ENCODE peak calls at places on chromosomes 12 and 14, in six cellular contexts. One of them, this sample, is unnamed.

GRCh38 chr12:2494490-2495192 is 300.1 kb upstream of the FKBP4 start:
- DNase-seq in sciatic nerve: no peak
- DNase-seq in brain microvascular endothelial cell: no peak
- DNase-seq in RCC 7860: no peak
- DNase-seq in activated T-cell treated with anti-CD3 and anti-CD28 coated beads for 24 hours: no peak
- DNase-seq in HuH-7.5: no peak
- DNase-seq in this sample: no peak

GRCh38 chr14:66284346-66284745 is 201.8 kb upstream of the CCDC196 start:
- DNase-seq in HuH-7.5: no peak
- DNase-seq in activated T-cell treated with anti-CD3 and anti-CD28 coated beads for 24 hours: no peak
- DNase-seq in sciatic nerve: no peak
- DNase-seq in RCC 7860: peak
- DNase-seq in brain microvascular endothelial cell: peak
- DNase-seq in this sample: peak

GRCh38 chr14:98189077-98189476 is 1082.9 kb downstream of the BCL11B start:
- DNase-seq in HuH-7.5: no peak
- DNase-seq in RCC 7860: no peak
- DNase-seq in brain microvascular endothelial cell: no peak
- DNase-seq in activated T-cell treated with anti-CD3 and anti-CD28 coated beads for 24 hours: no peak
- DNase-seq in sciatic nerve: no peak
- DNase-seq in this sample: no peak

GRCh38 chr14:96160913-96161310 is 43.7 kb upstream of the BDKRB2 start:
- DNase-seq in brain microvascular endothelial cell: no peak
- DNase-seq in sciatic nerve: peak
- DNase-seq in activated T-cell treated with anti-CD3 and anti-CD28 coated beads for 24 hours: no peak
- DNase-seq in HuH-7.5: no peak
- DNase-seq in RCC 7860: no peak
- DNase-seq in this sample: no peak

GRCh38 chr12:3553681-3554546 is 62.9 kb downstream of the PRMT8 start:
- DNase-seq in activated T-cell treated with anti-CD3 and anti-CD28 coated beads for 24 hours: no peak
- DNase-seq in brain microvascular endothelial cell: no peak
- DNase-seq in RCC 7860: no peak
- DNase-seq in sciatic nerve: no peak
- DNase-seq in HuH-7.5: no peak
- DNase-seq in this sample: no peak

GRCh38 chr12:87304406-87304805 is 724.8 kb downstream of the C12orf50 start:
- DNase-seq in HuH-7.5: no peak
- DNase-seq in RCC 7860: no peak
- DNase-seq in brain microvascular endothelial cell: no peak
- DNase-seq in activated T-cell treated with anti-CD3 and anti-CD28 coated beads for 24 hours: no peak
- DNase-seq in sciatic nerve: no peak
- DNase-seq in this sample: no peak

GRCh38 chr12:47797432-47797831 is 22.3 kb downstream of the HDAC7 start:
- DNase-seq in sciatic nerve: peak
- DNase-seq in RCC 7860: no peak
- DNase-seq in activated T-cell treated with anti-CD3 and anti-CD28 coated beads for 24 hours: no peak
- DNase-seq in HuH-7.5: peak
- DNase-seq in brain microvascular endothelial cell: no peak
- DNase-seq in this sample: peak

GRCh38 chr14:98957211-98958047 is 314.6 kb downstream of the BCL11B start:
- DNase-seq in brain microvascular endothelial cell: no peak
- DNase-seq in RCC 7860: no peak
- DNase-seq in activated T-cell treated with anti-CD3 and anti-CD28 coated beads for 24 hours: no peak
- DNase-seq in HuH-7.5: no peak
- DNase-seq in sciatic nerve: peak
- DNase-seq in this sample: peak

GRCh38 chr12:39355841-39356240 is 87.1 kb downstream of the KIF21A start:
- DNase-seq in HuH-7.5: no peak
- DNase-seq in activated T-cell treated with anti-CD3 and anti-CD28 coated beads for 24 hours: no peak
- DNase-seq in sciatic nerve: no peak
- DNase-seq in RCC 7860: no peak
- DNase-seq in brain microvascular endothelial cell: no peak
- DNase-seq in this sample: no peak

GRCh38 chr14:102761206-102761605 is 16.0 kb upstream of the TRAF3 start:
- DNase-seq in sciatic nerve: no peak
- DNase-seq in RCC 7860: no peak
- DNase-seq in brain microvascular endothelial cell: no peak
- DNase-seq in activated T-cell treated with anti-CD3 and anti-CD28 coated beads for 24 hours: no peak
- DNase-seq in HuH-7.5: no peak
- DNase-seq in this sample: no peak

GRCh38 chr12:99722690-99723486 is 75.3 kb downstream of the GARIN6 start:
- DNase-seq in RCC 7860: no peak
- DNase-seq in HuH-7.5: no peak
- DNase-seq in activated T-cell treated with anti-CD3 and anti-CD28 coated beads for 24 hours: no peak
- DNase-seq in brain microvascular endothelial cell: no peak
- DNase-seq in sciatic nerve: no peak
- DNase-seq in this sample: no peak

GRCh38 chr12:31215521-31216232 is 110.3 kb downstream of the SINHCAF start:
- DNase-seq in sciatic nerve: no peak
- DNase-seq in HuH-7.5: no peak
- DNase-seq in brain microvascular endothelial cell: no peak
- DNase-seq in RCC 7860: no peak
- DNase-seq in activated T-cell treated with anti-CD3 and anti-CD28 coated beads for 24 hours: no peak
- DNase-seq in this sample: no peak

GRCh38 chr12:66087365-66087943 is 43.1 kb downstream of the LLPH start:
- DNase-seq in sciatic nerve: peak
- DNase-seq in HuH-7.5: peak
- DNase-seq in brain microvascular endothelial cell: peak
- DNase-seq in activated T-cell treated with anti-CD3 and anti-CD28 coated beads for 24 hours: peak
- DNase-seq in RCC 7860: peak
- DNase-seq in this sample: peak

GRCh38 chr12:7269273-7269672 is 34.6 kb upstream of the ACSM4 start:
- DNase-seq in activated T-cell treated with anti-CD3 and anti-CD28 coated beads for 24 hours: no peak
- DNase-seq in brain microvascular endothelial cell: no peak
- DNase-seq in HuH-7.5: no peak
- DNase-seq in RCC 7860: no peak
- DNase-seq in sciatic nerve: no peak
- DNase-seq in this sample: no peak

GRCh38 chr12:116698131-116698495 is 39.8 kb downstream of the SPRING1 start:
- DNase-seq in activated T-cell treated with anti-CD3 and anti-CD28 coated beads for 24 hours: no peak
- DNase-seq in brain microvascular endothelial cell: no peak
- DNase-seq in sciatic nerve: no peak
- DNase-seq in HuH-7.5: no peak
- DNase-seq in RCC 7860: no peak
- DNase-seq in this sample: no peak

GRCh38 chr12:57219993-57220728 is 3.6 kb downstream of the NXPH4 start:
- DNase-seq in HuH-7.5: no peak
- DNase-seq in activated T-cell treated with anti-CD3 and anti-CD28 coated beads for 24 hours: no peak
- DNase-seq in sciatic nerve: no peak
- DNase-seq in brain microvascular endothelial cell: no peak
- DNase-seq in RCC 7860: no peak
- DNase-seq in this sample: no peak

GRCh38 chr12:5438671-5439200 is 6.8 kb downstream of the NTF3 start:
- DNase-seq in HuH-7.5: no peak
- DNase-seq in RCC 7860: no peak
- DNase-seq in brain microvascular endothelial cell: no peak
- DNase-seq in sciatic nerve: no peak
- DNase-seq in activated T-cell treated with anti-CD3 and anti-CD28 coated beads for 24 hours: no peak
- DNase-seq in this sample: peak

GRCh38 chr14:94679941-94680340 is 67.8 kb downstream of the SERPINA3 start:
- DNase-seq in activated T-cell treated with anti-CD3 and anti-CD28 coated beads for 24 hours: no peak
- DNase-seq in sciatic nerve: peak
- DNase-seq in HuH-7.5: no peak
- DNase-seq in brain microvascular endothelial cell: no peak
- DNase-seq in RCC 7860: no peak
- DNase-seq in this sample: no peak

GRCh38 chr14:74501135-74501614 is 7.6 kb downstream of the ISCA2 start:
- DNase-seq in brain microvascular endothelial cell: peak
- DNase-seq in RCC 7860: no peak
- DNase-seq in activated T-cell treated with anti-CD3 and anti-CD28 coated beads for 24 hours: no peak
- DNase-seq in HuH-7.5: no peak
- DNase-seq in sciatic nerve: peak
- DNase-seq in this sample: peak

GRCh38 chr12:85923767-85924331 is 49.8 kb downstream of the NTS start:
- DNase-seq in sciatic nerve: no peak
- DNase-seq in brain microvascular endothelial cell: no peak
- DNase-seq in RCC 7860: peak
- DNase-seq in HuH-7.5: no peak
- DNase-seq in activated T-cell treated with anti-CD3 and anti-CD28 coated beads for 24 hours: no peak
- DNase-seq in this sample: peak

GRCh38 chr12:10717410-10717809 is 5.7 kb downstream of the YBX3 start:
- DNase-seq in RCC 7860: no peak
- DNase-seq in brain microvascular endothelial cell: no peak
- DNase-seq in HuH-7.5: no peak
- DNase-seq in activated T-cell treated with anti-CD3 and anti-CD28 coated beads for 24 hours: no peak
- DNase-seq in sciatic nerve: no peak
- DNase-seq in this sample: peak

GRCh38 chr14:23057757-23058653 is 685 bp upstream of the CDH24 start:
- DNase-seq in activated T-cell treated with anti-CD3 and anti-CD28 coated beads for 24 hours: peak
- DNase-seq in HuH-7.5: peak
- DNase-seq in brain microvascular endothelial cell: peak
- DNase-seq in sciatic nerve: peak
- DNase-seq in RCC 7860: peak
- DNase-seq in this sample: peak

GRCh38 chr12:118136559-118137003 is 657 bp downstream of the PEBP1 start:
- DNase-seq in sciatic nerve: peak
- DNase-seq in activated T-cell treated with anti-CD3 and anti-CD28 coated beads for 24 hours: peak
- DNase-seq in brain microvascular endothelial cell: peak
- DNase-seq in RCC 7860: no peak
- DNase-seq in HuH-7.5: no peak
- DNase-seq in this sample: peak

GRCh38 chr14:25132734-25133422 is 82.9 kb upstream of the STXBP6 start:
- DNase-seq in activated T-cell treated with anti-CD3 and anti-CD28 coated beads for 24 hours: peak
- DNase-seq in HuH-7.5: peak
- DNase-seq in sciatic nerve: peak
- DNase-seq in brain microvascular endothelial cell: peak
- DNase-seq in RCC 7860: peak
- DNase-seq in this sample: peak

GRCh38 chr12:128817115-128818015 is 6.4 kb downstream of the SLC15A4 start:
- DNase-seq in RCC 7860: peak
- DNase-seq in sciatic nerve: no peak
- DNase-seq in HuH-7.5: no peak
- DNase-seq in brain microvascular endothelial cell: peak
- DNase-seq in activated T-cell treated with anti-CD3 and anti-CD28 coated beads for 24 hours: no peak
- DNase-seq in this sample: no peak

GRCh38 chr12:14952295-14952995 is 9.0 kb downstream of the ARHGDIB start:
- DNase-seq in sciatic nerve: no peak
- DNase-seq in HuH-7.5: no peak
- DNase-seq in RCC 7860: peak
- DNase-seq in activated T-cell treated with anti-CD3 and anti-CD28 coated beads for 24 hours: no peak
- DNase-seq in brain microvascular endothelial cell: peak
- DNase-seq in this sample: peak

GRCh38 chr12:94516985-94517384 is 57.3 kb upstream of the CEP83 start:
- DNase-seq in sciatic nerve: no peak
- DNase-seq in activated T-cell treated with anti-CD3 and anti-CD28 coated beads for 24 hours: no peak
- DNase-seq in RCC 7860: no peak
- DNase-seq in HuH-7.5: no peak
- DNase-seq in brain microvascular endothelial cell: peak
- DNase-seq in this sample: no peak

GRCh38 chr14:74478996-74479635 is 14.0 kb downstream of the NPC2 start:
- DNase-seq in RCC 7860: no peak
- DNase-seq in sciatic nerve: no peak
- DNase-seq in HuH-7.5: peak
- DNase-seq in brain microvascular endothelial cell: no peak
- DNase-seq in activated T-cell treated with anti-CD3 and anti-CD28 coated beads for 24 hours: no peak
- DNase-seq in this sample: peak

GRCh38 chr12:90080616-90081015 is 372.0 kb upstream of the ATP2B1 start:
- DNase-seq in RCC 7860: no peak
- DNase-seq in brain microvascular endothelial cell: no peak
- DNase-seq in sciatic nerve: no peak
- DNase-seq in activated T-cell treated with anti-CD3 and anti-CD28 coated beads for 24 hours: no peak
- DNase-seq in HuH-7.5: no peak
- DNase-seq in this sample: peak

GRCh38 chr14:97013878-97014277 is 216.7 kb downstream of the VRK1 start:
- DNase-seq in sciatic nerve: no peak
- DNase-seq in HuH-7.5: no peak
- DNase-seq in activated T-cell treated with anti-CD3 and anti-CD28 coated beads for 24 hours: no peak
- DNase-seq in brain microvascular endothelial cell: no peak
- DNase-seq in RCC 7860: no peak
- DNase-seq in this sample: no peak

GRCh38 chr12:122951406-122951805 is 14.9 kb downstream of the ABCB9 start:
- DNase-seq in RCC 7860: peak
- DNase-seq in sciatic nerve: no peak
- DNase-seq in brain microvascular endothelial cell: peak
- DNase-seq in activated T-cell treated with anti-CD3 and anti-CD28 coated beads for 24 hours: no peak
- DNase-seq in HuH-7.5: no peak
- DNase-seq in this sample: no peak

GRCh38 chr12:65074932-65075331 is 46.2 kb downstream of the WIF1 start:
- DNase-seq in activated T-cell treated with anti-CD3 and anti-CD28 coated beads for 24 hours: no peak
- DNase-seq in sciatic nerve: no peak
- DNase-seq in RCC 7860: no peak
- DNase-seq in brain microvascular endothelial cell: no peak
- DNase-seq in HuH-7.5: no peak
- DNase-seq in this sample: no peak

GRCh38 chr12:124763594-124763979 is 100.1 kb downstream of the SCARB1 start:
- DNase-seq in sciatic nerve: peak
- DNase-seq in HuH-7.5: no peak
- DNase-seq in activated T-cell treated with anti-CD3 and anti-CD28 coated beads for 24 hours: no peak
- DNase-seq in brain microvascular endothelial cell: no peak
- DNase-seq in RCC 7860: no peak
- DNase-seq in this sample: no peak

GRCh38 chr14:51157012-51157411 is 62.1 kb upstream of the TRIM9 start:
- DNase-seq in brain microvascular endothelial cell: no peak
- DNase-seq in sciatic nerve: no peak
- DNase-seq in RCC 7860: peak
- DNase-seq in activated T-cell treated with anti-CD3 and anti-CD28 coated beads for 24 hours: no peak
- DNase-seq in HuH-7.5: no peak
- DNase-seq in this sample: no peak

GRCh38 chr14:74910556-74910955 is 12.5 kb downstream of the RPS6KL1 start:
- DNase-seq in brain microvascular endothelial cell: no peak
- DNase-seq in HuH-7.5: no peak
- DNase-seq in RCC 7860: no peak
- DNase-seq in activated T-cell treated with anti-CD3 and anti-CD28 coated beads for 24 hours: no peak
- DNase-seq in sciatic nerve: no peak
- DNase-seq in this sample: peak

GRCh38 chr12:131274061-131274460 is 320.4 kb downstream of the ADGRD1 start:
- DNase-seq in activated T-cell treated with anti-CD3 and anti-CD28 coated beads for 24 hours: no peak
- DNase-seq in sciatic nerve: no peak
- DNase-seq in RCC 7860: no peak
- DNase-seq in brain microvascular endothelial cell: no peak
- DNase-seq in HuH-7.5: no peak
- DNase-seq in this sample: no peak

GRCh38 chr12:68375701-68376469 is 43.7 kb upstream of the MDM1 start:
- DNase-seq in RCC 7860: no peak
- DNase-seq in brain microvascular endothelial cell: peak
- DNase-seq in activated T-cell treated with anti-CD3 and anti-CD28 coated beads for 24 hours: no peak
- DNase-seq in HuH-7.5: no peak
- DNase-seq in sciatic nerve: no peak
- DNase-seq in this sample: no peak

GRCh38 chr12:58877243-58877743 is 43.0 kb downstream of the LRIG3 start:
- DNase-seq in activated T-cell treated with anti-CD3 and anti-CD28 coated beads for 24 hours: no peak
- DNase-seq in RCC 7860: peak
- DNase-seq in brain microvascular endothelial cell: peak
- DNase-seq in HuH-7.5: peak
- DNase-seq in sciatic nerve: no peak
- DNase-seq in this sample: no peak

GRCh38 chr12:124356221-124356620 is 61.3 kb downstream of the RFLNA start:
- DNase-seq in RCC 7860: no peak
- DNase-seq in brain microvascular endothelial cell: no peak
- DNase-seq in HuH-7.5: no peak
- DNase-seq in activated T-cell treated with anti-CD3 and anti-CD28 coated beads for 24 hours: no peak
- DNase-seq in sciatic nerve: no peak
- DNase-seq in this sample: no peak

GRCh38 chr12:122865268-122866231 is 30.3 kb downstream of the HIP1R start:
- DNase-seq in brain microvascular endothelial cell: no peak
- DNase-seq in RCC 7860: no peak
- DNase-seq in HuH-7.5: peak
- DNase-seq in sciatic nerve: peak
- DNase-seq in activated T-cell treated with anti-CD3 and anti-CD28 coated beads for 24 hours: no peak
- DNase-seq in this sample: peak